ENCODE peak calls at places on chromosomes 1 and 21, in six cellular contexts. One of them, this sample, is unnamed.

GRCh38 chr1:69929278-69930057 is 275.9 kb downstream of the LRRC40 start:
- DNase-seq in neuronal stem cell: no peak
- DNase-seq in IMR-90: no peak
- DNase-seq in H1: no peak
- DNase-seq in mesendoderm: no peak
- DNase-seq in trophoblast cell: peak; percentile 43
- DNase-seq in this sample: peak; percentile 39

GRCh38 chr1:211326528-211327340 is at the start of gene TRAF5:
- DNase-seq in neuronal stem cell: peak; percentile 36
- DNase-seq in IMR-90: peak; percentile 55
- DNase-seq in H1: no peak
- DNase-seq in mesendoderm: peak; percentile 70
- DNase-seq in trophoblast cell: peak; percentile 39
- DNase-seq in this sample: peak; percentile 57

GRCh38 chr1:115545791-115546733 is 95.7 kb upstream of the VANGL1 start:
- DNase-seq in neuronal stem cell: no peak
- DNase-seq in IMR-90: peak; percentile 95
- DNase-seq in H1: peak; percentile 56
- DNase-seq in mesendoderm: peak; percentile 99
- DNase-seq in trophoblast cell: peak; percentile 98
- DNase-seq in this sample: peak; percentile 91

GRCh38 chr21:42556476-42556875 is 42.8 kb downstream of the SLC37A1 start:
- DNase-seq in neuronal stem cell: no peak
- DNase-seq in IMR-90: no peak
- DNase-seq in H1: no peak
- DNase-seq in mesendoderm: no peak
- DNase-seq in trophoblast cell: no peak
- DNase-seq in this sample: no peak

GRCh38 chr1:245091818-245092637 is 62.8 kb upstream of the KIF26B start:
- DNase-seq in neuronal stem cell: no peak
- DNase-seq in IMR-90: peak; percentile 99
- DNase-seq in H1: no peak
- DNase-seq in mesendoderm: peak; percentile 70
- DNase-seq in trophoblast cell: peak; percentile 85
- DNase-seq in this sample: peak; percentile 99

GRCh38 chr1:94908965-94909364 is 17.9 kb downstream of the CNN3 start:
- DNase-seq in neuronal stem cell: no peak
- DNase-seq in IMR-90: no peak
- DNase-seq in H1: no peak
- DNase-seq in mesendoderm: no peak
- DNase-seq in trophoblast cell: no peak
- DNase-seq in this sample: no peak

GRCh38 chr1:6443339-6444115 is 19.0 kb downstream of the ESPN start:
- DNase-seq in neuronal stem cell: no peak
- DNase-seq in IMR-90: no peak
- DNase-seq in H1: no peak
- DNase-seq in mesendoderm: no peak
- DNase-seq in trophoblast cell: no peak
- DNase-seq in this sample: no peak

GRCh38 chr1:51070011-51070410 is 32.0 kb upstream of the C1orf185 start:
- DNase-seq in neuronal stem cell: no peak
- DNase-seq in IMR-90: no peak
- DNase-seq in H1: no peak
- DNase-seq in mesendoderm: no peak
- DNase-seq in trophoblast cell: no peak
- DNase-seq in this sample: no peak

GRCh38 chr1:183291802-183292515 is 105.9 kb downstream of the LAMC2 start:
- DNase-seq in neuronal stem cell: no peak
- DNase-seq in IMR-90: peak; percentile 81
- DNase-seq in H1: peak; percentile 23
- DNase-seq in mesendoderm: peak; percentile 80
- DNase-seq in trophoblast cell: peak; percentile 62
- DNase-seq in this sample: peak; percentile 30

GRCh38 chr1:47317841-47318240 is 3.9 kb upstream of the STIL start:
- DNase-seq in neuronal stem cell: no peak
- DNase-seq in IMR-90: peak; percentile 96
- DNase-seq in H1: no peak
- DNase-seq in mesendoderm: peak; percentile 83
- DNase-seq in trophoblast cell: peak; percentile 96
- DNase-seq in this sample: peak; percentile 61

GRCh38 chr1:58812926-58813325 is 29.1 kb upstream of the JUN start:
- DNase-seq in neuronal stem cell: no peak
- DNase-seq in IMR-90: no peak
- DNase-seq in H1: no peak
- DNase-seq in mesendoderm: no peak
- DNase-seq in trophoblast cell: no peak
- DNase-seq in this sample: no peak

GRCh38 chr1:53686371-53687267 is 52.3 kb downstream of the GLIS1 start:
- DNase-seq in neuronal stem cell: no peak
- DNase-seq in IMR-90: peak; percentile 62
- DNase-seq in H1: no peak
- DNase-seq in mesendoderm: peak; percentile 65
- DNase-seq in trophoblast cell: no peak
- DNase-seq in this sample: peak; percentile 26

GRCh38 chr21:44092201-44092600 is 15.0 kb upstream of the PWP2 start:
- DNase-seq in neuronal stem cell: no peak
- DNase-seq in IMR-90: no peak
- DNase-seq in H1: no peak
- DNase-seq in mesendoderm: no peak
- DNase-seq in trophoblast cell: no peak
- DNase-seq in this sample: no peak

GRCh38 chr1:25131794-25132193 is 100.5 kb downstream of the SYF2 start:
- DNase-seq in neuronal stem cell: no peak
- DNase-seq in IMR-90: no peak
- DNase-seq in H1: no peak
- DNase-seq in mesendoderm: no peak
- DNase-seq in trophoblast cell: no peak
- DNase-seq in this sample: no peak
- H2AK5ac ChIP-seq in neuronal stem cell: no peak overlapping the region
- H2AK5ac ChIP-seq in IMR-90: no peak overlapping the region
- H2AK5ac ChIP-seq in H1: no peak overlapping the region
- H2AK5ac ChIP-seq in mesendoderm: no peak overlapping the region
- H2AK5ac ChIP-seq in trophoblast cell: no peak overlapping the region
- H2AK5ac ChIP-seq in this sample: no peak overlapping the region

DNA sequence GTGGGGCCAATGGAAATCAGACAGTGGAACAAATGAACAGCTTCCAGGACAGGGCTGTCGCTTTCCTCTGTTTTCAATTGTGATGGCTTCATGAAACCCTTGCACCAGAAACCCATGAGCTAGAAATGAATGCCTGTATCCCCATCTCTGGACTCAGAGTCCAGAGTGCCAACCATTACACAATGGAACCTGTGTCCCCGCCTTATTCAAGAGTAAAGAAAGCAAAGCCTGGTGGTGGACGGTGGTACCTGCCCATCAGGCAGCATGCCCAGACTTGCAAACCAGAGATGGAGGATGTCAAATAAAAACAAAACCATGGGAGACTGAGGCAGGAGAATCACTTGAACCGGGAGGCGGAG is 4.4 kb upstream of the CAPN2 start:
- DNase-seq in neuronal stem cell: no peak
- DNase-seq in IMR-90: no peak
- DNase-seq in H1: no peak
- DNase-seq in mesendoderm: no peak
- DNase-seq in trophoblast cell: no peak
- DNase-seq in this sample: no peak
- H3K4me3 ChIP-seq in neuronal stem cell: no peak overlapping the region
- H3K4me3 ChIP-seq in IMR-90: no peak overlapping the region
- H3K4me3 ChIP-seq in H1: no peak overlapping the region
- H3K4me3 ChIP-seq in mesendoderm: no peak overlapping the region
- H3K4me3 ChIP-seq in trophoblast cell: no peak overlapping the region
- H3K4me3 ChIP-seq in this sample: peak overlapping the region; percentile 50

GRCh38 chr1:180920702-180921101 is 8.0 kb downstream of the KIAA1614 start:
- DNase-seq in neuronal stem cell: no peak
- DNase-seq in IMR-90: no peak
- DNase-seq in H1: no peak
- DNase-seq in mesendoderm: no peak
- DNase-seq in trophoblast cell: peak; percentile 5
- DNase-seq in this sample: no peak

GRCh38 chr1:180921386-180921785 is 8.7 kb downstream of the KIAA1614 start:
- DNase-seq in neuronal stem cell: no peak
- DNase-seq in IMR-90: no peak
- DNase-seq in H1: no peak
- DNase-seq in mesendoderm: no peak
- DNase-seq in trophoblast cell: no peak
- DNase-seq in this sample: no peak

GRCh38 chr1:180923024-180923841 is 10.5 kb downstream of the KIAA1614 start:
- DNase-seq in neuronal stem cell: peak; percentile 89
- DNase-seq in IMR-90: peak; percentile 12
- DNase-seq in H1: peak; percentile 91
- DNase-seq in mesendoderm: peak; percentile 99
- DNase-seq in trophoblast cell: no peak
- DNase-seq in this sample: peak; percentile 33

GRCh38 chr1:180922637-180923023 is 9.9 kb downstream of the KIAA1614 start:
- DNase-seq in neuronal stem cell: no peak
- DNase-seq in IMR-90: no peak
- DNase-seq in H1: no peak
- DNase-seq in mesendoderm: no peak
- DNase-seq in trophoblast cell: no peak
- DNase-seq in this sample: no peak

DNA sequence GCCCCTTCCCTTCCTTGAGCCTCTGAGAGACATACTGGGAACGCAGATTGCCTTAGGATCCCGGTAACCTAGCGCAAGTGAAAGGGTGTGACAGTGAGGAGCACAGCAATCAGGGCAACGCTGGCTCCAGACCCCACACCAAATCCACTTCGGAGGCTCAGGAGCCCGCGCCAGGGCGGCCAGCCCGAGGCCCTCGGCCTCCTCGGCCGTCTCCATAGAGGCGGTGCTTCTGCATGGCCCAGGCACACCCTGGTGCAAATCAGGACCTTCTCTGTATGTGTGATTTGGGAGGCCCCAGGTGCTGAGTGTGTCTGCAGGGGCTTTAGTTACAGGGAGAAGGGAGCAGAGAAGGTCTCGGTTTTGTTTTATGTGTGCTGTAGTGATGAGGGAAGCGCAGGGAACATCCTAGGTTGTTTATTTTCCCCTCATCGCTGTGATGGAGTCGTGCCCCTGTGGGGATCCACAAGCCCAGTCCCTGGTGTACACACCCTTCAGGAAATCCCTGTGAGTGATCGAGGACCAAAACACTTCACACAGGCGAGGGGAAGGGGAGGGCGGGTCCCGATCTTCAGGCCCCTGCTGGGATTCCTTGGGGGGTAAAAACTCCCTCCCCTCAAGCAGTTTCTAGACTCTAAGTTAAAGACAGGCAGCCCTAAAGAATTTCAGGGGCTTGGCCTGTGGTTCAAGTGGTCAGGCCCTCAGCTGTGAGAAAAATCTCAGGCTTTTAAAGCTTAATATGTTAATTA is 9.4 kb downstream of the KIAA1614 start:
- DNase-seq in neuronal stem cell: no peak
- DNase-seq in IMR-90: no peak
- DNase-seq in H1: no peak
- DNase-seq in mesendoderm: no peak
- DNase-seq in trophoblast cell: no peak
- DNase-seq in this sample: no peak
- H2AK5ac ChIP-seq in neuronal stem cell: peak overlapping the region; percentile 5
- H2AK5ac ChIP-seq in IMR-90: no peak overlapping the region
- H2AK5ac ChIP-seq in H1: peak overlapping the region; percentile 96
- H2AK5ac ChIP-seq in mesendoderm: no peak overlapping the region
- H2AK5ac ChIP-seq in trophoblast cell: no peak overlapping the region
- H2AK5ac ChIP-seq in this sample: no peak overlapping the region

DNA sequence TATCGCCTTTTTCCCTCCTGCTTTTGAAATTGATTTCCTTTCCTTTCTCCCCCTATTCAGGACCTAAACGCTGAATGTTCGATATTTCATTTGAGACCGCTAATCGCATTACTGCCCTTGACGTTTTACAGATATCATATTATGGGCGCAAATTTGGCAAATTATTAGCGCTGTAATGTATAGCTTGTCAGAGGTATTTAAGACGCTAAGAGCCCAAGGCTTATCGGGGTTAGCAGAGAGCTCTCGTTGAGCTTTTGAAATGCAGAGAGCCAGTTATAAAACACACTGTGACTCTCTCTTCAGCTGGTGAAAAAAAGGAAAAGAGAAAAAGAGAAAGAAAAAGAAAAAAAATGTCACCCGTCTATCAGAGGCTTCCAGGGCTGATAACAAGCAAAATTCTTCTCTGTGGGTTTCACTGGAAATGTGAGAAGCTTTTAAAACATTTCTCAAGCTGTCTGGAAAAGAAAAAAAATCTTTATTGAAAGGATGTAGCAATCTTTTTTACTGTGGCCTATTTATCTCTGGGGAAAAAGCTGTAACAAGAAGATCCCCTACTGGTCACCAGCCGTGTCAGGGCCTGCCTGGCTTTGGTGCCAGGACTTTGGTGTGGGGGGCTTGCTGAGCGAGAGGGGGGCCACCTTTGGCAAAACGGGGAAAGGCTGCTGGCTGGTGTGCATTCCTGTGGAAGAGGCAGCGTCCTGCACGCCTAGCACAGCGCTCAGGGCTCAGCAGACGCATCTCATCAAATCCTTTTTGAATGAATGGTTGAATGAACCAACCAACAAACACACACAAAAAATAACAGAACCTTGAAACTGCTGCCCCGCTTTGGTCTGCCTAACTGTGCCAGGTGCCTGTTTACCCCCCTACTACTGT is 119.8 kb downstream of the RNF220 start:
- DNase-seq in neuronal stem cell: no peak
- DNase-seq in IMR-90: no peak
- DNase-seq in H1: no peak
- DNase-seq in mesendoderm: peak; percentile 47
- DNase-seq in trophoblast cell: no peak
- DNase-seq in this sample: no peak
- H3K4me3 ChIP-seq in neuronal stem cell: no peak overlapping the region
- H3K4me3 ChIP-seq in IMR-90: no peak overlapping the region
- H3K4me3 ChIP-seq in H1: peak overlapping the region; percentile 43
- H3K4me3 ChIP-seq in mesendoderm: no peak overlapping the region
- H3K4me3 ChIP-seq in trophoblast cell: no peak overlapping the region
- H3K4me3 ChIP-seq in this sample: no peak overlapping the region